ENCODE peak calls at places on chromosome 15, in eight cellular contexts. One of them, this sample, is unnamed.

GRCh38 chr15:58678683-58679082 is 70.8 kb downstream of the ADAM10 start:
- DNase-seq in upper lobe of right lung: no peak
- DNase-seq in CD4-positive, alpha-beta memory T cell: no peak
- DNase-seq in upper lobe of left lung: no peak
- DNase-seq in T-cell: no peak
- DNase-seq in Ammon's horn: no peak
- DNase-seq in activated gamma-delta T cell: no peak
- DNase-seq in activated CD4-positive, alpha-beta T cell treated with anti-CD3 and anti-CD28 coated beads, Interleukin-2, amount 50 U/mL, for 48 hours: no peak
- DNase-seq in this sample: no peak

GRCh38 chr15:74451861-74452835 is 8.8 kb downstream of the UBL7 start:
- DNase-seq in upper lobe of right lung: no peak
- DNase-seq in CD4-positive, alpha-beta memory T cell: no peak
- DNase-seq in upper lobe of left lung: no peak
- DNase-seq in T-cell: no peak
- DNase-seq in Ammon's horn: no peak
- DNase-seq in activated gamma-delta T cell: no peak
- DNase-seq in activated CD4-positive, alpha-beta T cell treated with anti-CD3 and anti-CD28 coated beads, Interleukin-2, amount 50 U/mL, for 48 hours: no peak
- DNase-seq in this sample: no peak

GRCh38 chr15:64356443-64357040 is 569 bp upstream of the CSNK1G1 start:
- DNase-seq in upper lobe of right lung: no peak
- DNase-seq in CD4-positive, alpha-beta memory T cell: no peak
- DNase-seq in upper lobe of left lung: no peak
- DNase-seq in T-cell: no peak
- DNase-seq in Ammon's horn: no peak
- DNase-seq in activated gamma-delta T cell: no peak
- DNase-seq in activated CD4-positive, alpha-beta T cell treated with anti-CD3 and anti-CD28 coated beads, Interleukin-2, amount 50 U/mL, for 48 hours: no peak
- DNase-seq in this sample: no peak

GRCh38 chr15:84886211-84886983 is 1.9 kb downstream of the SLC28A1 start:
- DNase-seq in upper lobe of right lung: no peak
- DNase-seq in CD4-positive, alpha-beta memory T cell: no peak
- DNase-seq in upper lobe of left lung: peak; percentile 40
- DNase-seq in T-cell: no peak
- DNase-seq in Ammon's horn: no peak
- DNase-seq in activated gamma-delta T cell: no peak
- DNase-seq in activated CD4-positive, alpha-beta T cell treated with anti-CD3 and anti-CD28 coated beads, Interleukin-2, amount 50 U/mL, for 48 hours: no peak
- DNase-seq in this sample: no peak

GRCh38 chr15:101357333-101357732 is 62.3 kb upstream of the SNRPA1 start:
- DNase-seq in upper lobe of right lung: no peak
- DNase-seq in CD4-positive, alpha-beta memory T cell: no peak
- DNase-seq in upper lobe of left lung: peak; percentile 72
- DNase-seq in T-cell: no peak
- DNase-seq in Ammon's horn: no peak
- DNase-seq in activated gamma-delta T cell: no peak
- DNase-seq in activated CD4-positive, alpha-beta T cell treated with anti-CD3 and anti-CD28 coated beads, Interleukin-2, amount 50 U/mL, for 48 hours: no peak
- DNase-seq in this sample: no peak

GRCh38 chr15:90931737-90932659 is at the start of gene HDDC3:
- DNase-seq in upper lobe of right lung: peak; percentile 96
- DNase-seq in CD4-positive, alpha-beta memory T cell: peak; percentile 86
- DNase-seq in upper lobe of left lung: peak; percentile 99
- DNase-seq in T-cell: peak; percentile 88
- DNase-seq in Ammon's horn: peak; percentile 82
- DNase-seq in activated gamma-delta T cell: peak; percentile 77
- DNase-seq in activated CD4-positive, alpha-beta T cell treated with anti-CD3 and anti-CD28 coated beads, Interleukin-2, amount 50 U/mL, for 48 hours: peak; percentile 96
- DNase-seq in this sample: peak; percentile 59

GRCh38 chr15:81002254-81003022 is 1.7 kb downstream of the TLNRD1 start:
- DNase-seq in upper lobe of right lung: no peak
- DNase-seq in CD4-positive, alpha-beta memory T cell: peak; percentile 23
- DNase-seq in upper lobe of left lung: peak; percentile 88
- DNase-seq in T-cell: no peak
- DNase-seq in Ammon's horn: no peak
- DNase-seq in activated gamma-delta T cell: peak; percentile 19
- DNase-seq in activated CD4-positive, alpha-beta T cell treated with anti-CD3 and anti-CD28 coated beads, Interleukin-2, amount 50 U/mL, for 48 hours: no peak
- DNase-seq in this sample: no peak

GRCh38 chr15:94411279-94411678 is 179.9 kb downstream of the MCTP2 start:
- DNase-seq in upper lobe of right lung: no peak
- DNase-seq in CD4-positive, alpha-beta memory T cell: no peak
- DNase-seq in upper lobe of left lung: no peak
- DNase-seq in T-cell: no peak
- DNase-seq in Ammon's horn: no peak
- DNase-seq in activated gamma-delta T cell: no peak
- DNase-seq in activated CD4-positive, alpha-beta T cell treated with anti-CD3 and anti-CD28 coated beads, Interleukin-2, amount 50 U/mL, for 48 hours: no peak
- DNase-seq in this sample: peak; percentile 62

GRCh38 chr15:63054985-63055384 is 12.4 kb downstream of the TPM1 start:
- DNase-seq in upper lobe of right lung: no peak
- DNase-seq in CD4-positive, alpha-beta memory T cell: no peak
- DNase-seq in upper lobe of left lung: no peak
- DNase-seq in T-cell: no peak
- DNase-seq in Ammon's horn: no peak
- DNase-seq in activated gamma-delta T cell: no peak
- DNase-seq in activated CD4-positive, alpha-beta T cell treated with anti-CD3 and anti-CD28 coated beads, Interleukin-2, amount 50 U/mL, for 48 hours: no peak
- DNase-seq in this sample: no peak

GRCh38 chr15:34116620-34117019 is 14.7 kb downstream of the PGBD4 start:
- DNase-seq in upper lobe of right lung: no peak
- DNase-seq in CD4-positive, alpha-beta memory T cell: no peak
- DNase-seq in upper lobe of left lung: no peak
- DNase-seq in T-cell: no peak
- DNase-seq in Ammon's horn: peak; percentile 40
- DNase-seq in activated gamma-delta T cell: no peak
- DNase-seq in activated CD4-positive, alpha-beta T cell treated with anti-CD3 and anti-CD28 coated beads, Interleukin-2, amount 50 U/mL, for 48 hours: no peak
- DNase-seq in this sample: no peak

GRCh38 chr15:78950343-78950742 is 5.5 kb upstream of the CTSH start:
- DNase-seq in upper lobe of right lung: no peak
- DNase-seq in CD4-positive, alpha-beta memory T cell: no peak
- DNase-seq in upper lobe of left lung: no peak
- DNase-seq in T-cell: no peak
- DNase-seq in Ammon's horn: no peak
- DNase-seq in activated gamma-delta T cell: no peak
- DNase-seq in activated CD4-positive, alpha-beta T cell treated with anti-CD3 and anti-CD28 coated beads, Interleukin-2, amount 50 U/mL, for 48 hours: no peak
- DNase-seq in this sample: no peak

This sample was measured in NCI-H1436 treated with DMSO at 0.1 percent for 48 hours.